ENCODE peak calls at places on chromosomes 2 and 18, in six cellular contexts. G, U, M, E, O and T are unnamed samples.

GRCh38 chr2:132424526-132425121 is 8.0 kb downstream of the GPR39 start:
- DNase-seq in G (peak; percentile 32), O (no peak), U (peak; percentile 38), M (no peak), E (peak; percentile 60), T (no peak)

GRCh38 chr2:30346475-30347169 is 100.4 kb upstream of the LCLAT1 start:
- DNase-seq in U (peak; percentile 68), M (no peak), G (no peak), E (no peak), O (peak; percentile 88), T (no peak)

GRCh38 chr2:144320491-144320890 is 199.4 kb downstream of the ZEB2 start:
- DNase-seq in E (peak; percentile 60), U (peak; percentile 15), O (no peak), G (peak; percentile 65), M (no peak), T (no peak)

GRCh38 chr18:50424877-50425690 is 50.2 kb downstream of the SKA1 start:
- DNase-seq in M (no peak), O (peak; percentile 83), E (no peak), G (peak; percentile 3), U (peak; percentile 93), T (no peak)

GRCh38 chr2:69642709-69643601 is 584 bp downstream of the AAK1 start:
- DNase-seq in O (peak; percentile 53), U (peak; percentile 71), E (peak; percentile 82), M (peak; percentile 90), G (peak; percentile 69), T (peak; percentile 37)

GRCh38 chr2:65199891-65200290 is 27.7 kb upstream of the ACTR2 start:
- DNase-seq in E (peak; percentile 60), U (no peak), G (no peak), M (no peak), O (no peak), T (no peak)

GRCh38 chr18:51211552-51211951 is 14.1 kb upstream of the MEX3C start:
- DNase-seq in E (peak; percentile 84), U (no peak), G (peak; percentile 99), O (peak; percentile 51), M (no peak), T (no peak)

GRCh38 chr18:2147866-2148265 is 423.4 kb downstream of the METTL4 start:
- DNase-seq in M (no peak), O (peak; percentile 36), E (peak; percentile 80), U (no peak), G (peak; percentile 95), T (no peak)

GRCh38 chr18:23191952-23192662 is 56.8 kb downstream of the CABLES1 start:
- DNase-seq in E (peak; percentile 85), U (peak; percentile 35), O (peak; percentile 81), G (peak; percentile 36), M (no peak), T (peak; percentile 59)

GRCh38 chr18:8654482-8655451 is 45.5 kb downstream of the RAB12 start:
- DNase-seq in O (no peak), E (no peak), M (no peak), G (no peak), U (no peak), T (no peak)

GRCh38 chr2:152525277-152525838 is 190.4 kb downstream of the FMNL2 start:
- DNase-seq in O (peak; percentile 59), U (peak; percentile 45), G (peak; percentile 94), M (no peak), E (peak; percentile 74), T (no peak)

GRCh38 chr2:10258326-10258725 is 44.4 kb upstream of the HPCAL1 start:
- DNase-seq in E (no peak), G (no peak), M (no peak), O (no peak), U (no peak), T (no peak)

GRCh38 chr2:133362061-133362476 is 206.2 kb downstream of the NCKAP5 start:
- DNase-seq in M (no peak), U (no peak), G (peak; percentile 86), O (no peak), E (peak; percentile 70), T (no peak)

GRCh38 chr2:47719099-47719498 is 63.8 kb upstream of the MSH6 start:
- DNase-seq in O (no peak), M (no peak), U (no peak), G (no peak), E (no peak), T (no peak)

GRCh38 chr2:120866071-120866470 is 130.4 kb downstream of the GLI2 start:
- DNase-seq in O (no peak), U (no peak), G (no peak), M (no peak), E (no peak), T (no peak)

GRCh38 chr2:64748561-64748960 is 94.8 kb upstream of the SERTAD2 start:
- DNase-seq in G (no peak), E (no peak), M (no peak), O (no peak), U (no peak), T (no peak)

GRCh38 chr2:120660056-120660694 is 75.5 kb upstream of the GLI2 start:
- DNase-seq in O (no peak), G (no peak), M (no peak), U (no peak), E (no peak), T (no peak)

GRCh38 chr2:235064980-235065379 is 113.2 kb downstream of the SH3BP4 start:
- DNase-seq in G (no peak), E (no peak), U (no peak), O (no peak), M (no peak), T (no peak)

GRCh38 chr2:70707706-70708105 is 60.3 kb downstream of the ADD2 start:
- DNase-seq in G (no peak), E (no peak), O (no peak), M (no peak), U (no peak), T (no peak)

GRCh38 chr2:229695971-229696370 is 18.4 kb downstream of the DNER start:
- DNase-seq in G (no peak), O (no peak), U (no peak), M (peak; percentile 32), E (no peak), T (no peak)

GRCh38 chr2:205539603-205540002 is 142.7 kb upstream of the NRP2 start:
- DNase-seq in U (no peak), O (no peak), G (no peak), M (no peak), E (no peak), T (no peak)

GRCh38 chr2:83420993-83421392 is 1038.1 kb downstream of the SUCLG1 start:
- DNase-seq in G (no peak), M (no peak), O (no peak), U (no peak), E (no peak), T (no peak)

DNA sequence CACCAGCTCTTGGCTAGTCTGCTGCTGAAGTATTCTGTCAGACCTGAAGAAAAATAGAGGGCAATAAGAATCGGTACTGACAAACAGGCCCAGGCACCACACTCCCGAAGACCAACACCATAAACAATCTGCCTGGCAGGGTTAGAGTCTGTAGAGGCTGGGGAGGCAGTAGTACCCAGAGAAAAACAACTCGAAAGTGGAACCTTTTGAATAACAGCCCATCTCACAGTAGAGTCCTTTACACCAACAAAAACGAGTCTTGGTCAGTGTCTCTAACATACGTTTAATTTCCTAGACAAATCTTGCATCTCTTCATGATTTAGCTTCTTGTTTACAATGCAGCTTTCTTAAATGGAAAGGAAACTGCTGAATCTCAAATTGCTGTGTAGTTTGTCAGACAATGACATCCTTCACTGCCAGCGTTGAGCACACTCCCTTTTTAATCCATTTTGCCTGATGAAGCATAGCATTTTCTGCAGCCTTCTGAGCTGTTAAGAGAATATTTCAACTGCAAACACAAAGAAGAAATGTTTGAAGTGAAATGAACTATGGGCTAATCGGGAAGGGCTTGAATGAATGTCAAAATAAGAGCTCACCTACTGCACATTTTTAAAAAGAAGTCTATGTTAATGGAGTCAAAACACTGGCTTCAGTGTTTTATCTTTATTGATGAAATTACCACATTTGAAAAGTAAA is 73.1 kb upstream of the DSG1 start:
- DNase-seq in E (no peak), M (no peak), O (no peak), U (no peak), G (peak; percentile 63), T (peak; percentile 23)
- TF ChIP-seq CTCF in E (no peak), M (no peak), O (no peak), U (no peak), G (no peak), T (no peak)

GRCh38 chr18:61831071-61831470 is 61.7 kb downstream of the RNF152 start:
- DNase-seq in G (no peak), E (peak; percentile 19), U (no peak), M (no peak), O (no peak), T (no peak)

GRCh38 chr18:61832858-61833257 is 59.9 kb downstream of the RNF152 start:
- DNase-seq in M (no peak), U (no peak), G (no peak), E (no peak), O (no peak), T (no peak)

GRCh38 chr18:61824733-61825363 is 68.0 kb downstream of the RNF152 start:
- DNase-seq in M (no peak), U (no peak), G (peak; percentile 13), E (peak; percentile 12), O (no peak), T (no peak)

GRCh38 chr18:61825386-61825785 is 67.4 kb downstream of the RNF152 start:
- DNase-seq in U (no peak), O (no peak), M (no peak), G (no peak), E (peak; percentile 63), T (no peak)

DNA sequence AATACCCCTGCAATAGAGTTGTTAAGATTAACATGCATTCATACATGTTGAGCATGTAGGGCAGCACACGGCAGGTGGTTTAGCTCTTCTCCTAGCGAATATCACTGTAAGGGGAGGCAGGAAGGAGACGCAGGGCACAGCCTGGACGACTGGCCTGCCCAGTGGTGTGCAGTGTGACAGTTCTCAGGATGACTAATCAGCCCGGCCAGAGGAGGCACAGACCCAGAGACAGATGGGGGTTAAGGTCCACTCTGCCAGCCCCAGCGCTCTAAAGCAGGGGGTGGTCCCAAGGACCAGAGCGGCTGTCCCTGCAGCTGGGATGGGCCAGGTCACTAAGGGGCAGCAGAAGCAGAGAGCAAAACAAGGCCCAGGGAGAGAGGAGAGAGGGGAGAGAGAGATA is 63.7 kb downstream of the RNF152 start:
- DNase-seq in O (no peak), E (no peak), G (no peak), U (no peak), M (no peak), T (no peak)
- TF ChIP-seq CTCF in O (no peak), E (no peak), G (no peak), U (no peak), M (no peak), T (no peak)

GRCh38 chr2:127027715-127028114 is 79.2 kb downstream of the BIN1 start:
- DNase-seq in M (no peak), E (no peak), G (no peak), U (no peak), O (no peak), T (no peak)
- TF ChIP-seq CTCF in M (peak; percentile 17), E (peak; percentile 13), G (no peak), U (no peak), O (no peak), T (no peak)

DNA sequence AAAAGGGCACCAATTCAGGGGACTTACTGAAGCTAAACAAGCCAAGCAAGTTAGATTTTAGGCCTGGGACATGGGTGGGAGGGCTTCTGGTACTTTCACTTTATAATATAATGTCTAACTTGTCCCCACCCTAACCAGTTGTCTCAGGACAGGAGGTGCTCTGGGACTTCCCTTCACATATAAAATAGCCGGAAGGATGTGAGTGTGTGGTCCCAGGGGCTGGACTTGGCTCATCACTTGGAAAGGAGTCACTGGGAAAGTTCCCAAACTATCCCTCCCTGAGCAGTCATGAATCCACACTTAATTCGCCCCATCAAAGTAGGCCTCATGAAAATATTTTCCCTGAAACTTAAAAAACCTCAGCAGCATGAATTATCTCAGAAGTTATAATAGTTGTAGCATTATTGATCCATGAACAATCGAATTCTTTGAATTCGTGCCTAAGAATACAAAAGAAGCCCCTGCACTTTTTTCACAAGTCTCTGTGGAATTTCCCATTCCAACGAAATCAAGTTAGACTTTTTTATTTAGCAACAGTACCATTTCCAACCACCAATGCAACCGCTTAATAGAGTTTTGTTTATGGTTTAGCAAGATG is 69.0 kb upstream of the SPTBN1 start:
- DNase-seq in M (no peak), U (no peak), O (peak; percentile 79), G (no peak), E (peak; percentile 48), T (no peak)
- TF ChIP-seq CTCF in M (no peak), U (no peak), O (no peak), G (no peak), E (no peak), T (no peak)